ENCODE peak calls at places on chromosomes 16 and 17, in four cellular contexts. One of them, this sample, is unnamed.

GRCh38 chr16:84266451-84266850 is 26.6 kb upstream of the KCNG4 start:
- DNase-seq in WTC11: peak
- DNase-seq in A549: peak
- DNase-seq in K562: peak
- DNase-seq in this sample: peak

GRCh38 chr17:39404542-39405378 is 3.3 kb upstream of the FBXL20 start:
- DNase-seq in WTC11: no peak
- DNase-seq in A549: peak
- DNase-seq in K562: peak
- DNase-seq in this sample: no peak

GRCh38 chr17:34858941-34859562 is 102.2 kb downstream of the CCT6B start:
- DNase-seq in WTC11: no peak
- DNase-seq in A549: no peak
- DNase-seq in K562: no peak
- DNase-seq in this sample: no peak

GRCh38 chr17:29155235-29155965 is 24.8 kb downstream of the MYO18A start:
- DNase-seq in WTC11: no peak
- DNase-seq in A549: peak
- DNase-seq in K562: peak
- DNase-seq in this sample: peak

GRCh38 chr16:66385415-66385814 is 18.9 kb downstream of the CDH5 start:
- DNase-seq in WTC11: no peak
- DNase-seq in A549: no peak
- DNase-seq in K562: no peak
- DNase-seq in this sample: no peak

GRCh38 chr16:22347100-22347820 is 27.2 kb downstream of the CDR2 start:
- DNase-seq in WTC11: no peak
- DNase-seq in A549: no peak
- DNase-seq in K562: no peak
- DNase-seq in this sample: no peak

GRCh38 chr16:85996843-85997242 is 97.9 kb downstream of the IRF8 start:
- DNase-seq in WTC11: no peak
- DNase-seq in A549: no peak
- DNase-seq in K562: no peak
- DNase-seq in this sample: no peak

GRCh38 chr16:728890-729744 is 2.2 kb downstream of the HAGHL start:
- DNase-seq in WTC11: no peak
- DNase-seq in A549: no peak
- DNase-seq in K562: peak
- DNase-seq in this sample: no peak

GRCh38 chr16:27950488-27950887 is 113.0 kb downstream of the GSG1L start:
- DNase-seq in WTC11: no peak
- DNase-seq in A549: no peak
- DNase-seq in K562: no peak
- DNase-seq in this sample: no peak

GRCh38 chr16:26673011-26673410 is 393.7 kb upstream of the C16orf82 start:
- DNase-seq in WTC11: no peak
- DNase-seq in A549: no peak
- DNase-seq in K562: no peak
- DNase-seq in this sample: no peak

GRCh38 chr16:27515874-27516353 is 33.8 kb downstream of the GTF3C1 start:
- DNase-seq in WTC11: peak
- DNase-seq in A549: peak
- DNase-seq in K562: peak
- DNase-seq in this sample: peak

GRCh38 chr17:33811984-33812383 is 443.1 kb upstream of the CCL2 start:
- DNase-seq in WTC11: no peak
- DNase-seq in A549: no peak
- DNase-seq in K562: no peak
- DNase-seq in this sample: no peak

GRCh38 chr17:7992516-7992915 is 9.9 kb upstream of the GUCY2D start:
- DNase-seq in WTC11: no peak
- DNase-seq in A549: no peak
- DNase-seq in K562: no peak
- DNase-seq in this sample: no peak

GRCh38 chr16:66653581-66654350 is 42.8 kb downstream of the CMTM4 start:
- DNase-seq in WTC11: no peak
- DNase-seq in A549: no peak
- DNase-seq in K562: no peak
- DNase-seq in this sample: no peak

GRCh38 chr16:13435415-13435814 is 484.5 kb upstream of the ERCC4 start:
- DNase-seq in WTC11: no peak
- DNase-seq in A549: no peak
- DNase-seq in K562: no peak
- DNase-seq in this sample: no peak

GRCh38 chr16:83335076-83335475 is 472.7 kb upstream of the HSBP1 start:
- DNase-seq in WTC11: no peak
- DNase-seq in A549: no peak
- DNase-seq in K562: no peak
- DNase-seq in this sample: no peak

GRCh38 chr17:50505731-50506130 is 2.5 kb upstream of the MYCBPAP start:
- DNase-seq in WTC11: no peak
- DNase-seq in A549: no peak
- DNase-seq in K562: no peak
- DNase-seq in this sample: no peak

GRCh38 chr17:50508573-50509460 is 578 bp downstream of the MYCBPAP start:
- DNase-seq in WTC11: no peak
- DNase-seq in A549: no peak
- DNase-seq in K562: no peak
- DNase-seq in this sample: no peak

GRCh38 chr17:50506298-50506697 is 1.9 kb upstream of the MYCBPAP start:
- DNase-seq in WTC11: no peak
- DNase-seq in A549: no peak
- DNase-seq in K562: no peak
- DNase-seq in this sample: no peak

GRCh38 chr17:50511058-50511457 is 2.8 kb downstream of the MYCBPAP start:
- DNase-seq in WTC11: no peak
- DNase-seq in A549: no peak
- DNase-seq in K562: no peak
- DNase-seq in this sample: no peak

DNA sequence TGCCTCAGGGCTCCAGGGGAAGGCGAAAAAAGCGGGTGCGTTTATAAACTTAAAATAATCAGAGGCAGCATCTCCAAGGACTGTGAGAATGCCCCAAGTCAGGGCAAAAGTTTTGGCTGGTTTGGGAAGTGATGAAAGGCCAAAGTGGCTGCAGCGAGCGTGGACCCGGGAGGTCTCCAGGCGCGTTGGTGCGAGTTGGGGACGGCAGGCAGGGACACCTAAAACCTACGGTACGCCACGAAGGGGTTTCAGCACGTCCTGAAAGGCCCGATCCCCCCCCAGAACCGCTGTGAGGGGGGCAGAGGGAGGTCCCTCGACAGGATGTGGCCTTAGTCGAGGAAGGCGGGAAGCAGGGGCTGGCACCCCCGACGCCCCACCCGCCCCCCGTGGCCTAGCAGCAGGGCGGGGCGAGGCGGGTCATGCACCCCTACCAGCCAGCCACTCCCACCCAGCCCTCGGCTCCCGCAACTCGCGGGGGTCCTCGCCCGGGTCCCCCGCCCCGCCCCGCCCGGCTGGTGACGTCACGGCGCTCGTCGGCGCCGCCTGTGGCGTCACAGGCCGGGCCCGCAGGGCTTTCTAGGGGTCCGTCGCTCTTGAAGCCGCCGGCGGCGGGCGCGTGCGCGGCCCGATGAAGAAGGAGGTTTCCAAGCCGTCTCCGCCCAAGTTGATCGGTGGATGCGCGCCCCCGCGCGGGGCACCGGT is at the start of gene MYCBPAP:
- DNase-seq in WTC11: peak
- DNase-seq in A549: peak
- DNase-seq in K562: peak
- DNase-seq in this sample: no peak
- TF ChIP-seq HMGXB4 in WTC11: peak
- TF ChIP-seq HMGXB4 in A549: peak
- TF ChIP-seq HMGXB4 in K562: no peak
- TF ChIP-seq HMGXB4 in this sample: no peak

DNA sequence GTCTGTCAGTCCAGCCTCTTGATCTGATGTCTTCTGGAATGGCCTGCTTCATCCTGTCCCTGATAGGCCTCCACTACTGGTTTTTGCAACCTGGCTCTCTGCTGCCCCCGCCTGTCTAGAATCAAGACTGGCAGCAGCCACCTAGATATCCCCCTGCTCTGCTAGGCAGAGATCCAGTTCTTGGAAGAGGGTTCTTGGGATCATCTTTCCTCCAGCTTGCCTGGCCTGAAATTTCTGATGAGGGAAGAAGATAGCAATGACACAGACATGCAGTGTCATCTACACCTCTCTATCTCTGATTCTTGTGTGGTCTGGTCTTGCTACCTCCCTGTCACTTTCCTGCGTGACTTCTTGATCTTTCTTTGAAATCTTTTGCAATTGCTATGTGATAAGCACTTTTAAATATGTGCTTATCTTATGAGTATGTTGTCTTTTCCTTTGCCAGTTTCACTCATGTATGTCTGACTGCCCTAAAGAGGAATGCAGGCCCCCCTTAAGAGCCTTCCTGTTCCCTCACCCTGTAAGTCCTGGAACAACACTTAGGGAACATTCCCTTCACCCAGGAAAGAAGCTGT is 20.3 kb upstream of the NFATC3 start:
- DNase-seq in WTC11: peak
- DNase-seq in A549: peak
- DNase-seq in K562: peak
- DNase-seq in this sample: peak
- TF ChIP-seq HMGXB4 in WTC11: no peak
- TF ChIP-seq HMGXB4 in A549: no peak
- TF ChIP-seq HMGXB4 in K562: no peak
- TF ChIP-seq HMGXB4 in this sample: peak

GRCh38 chr17:73639926-73640325 is 4.3 kb downstream of the SDK2 start:
- DNase-seq in WTC11: no peak
- DNase-seq in A549: no peak
- DNase-seq in K562: no peak
- DNase-seq in this sample: peak
- TF ChIP-seq HMGXB4 in WTC11: no peak
- TF ChIP-seq HMGXB4 in A549: no peak
- TF ChIP-seq HMGXB4 in K562: no peak
- TF ChIP-seq HMGXB4 in this sample: no peak

DNA sequence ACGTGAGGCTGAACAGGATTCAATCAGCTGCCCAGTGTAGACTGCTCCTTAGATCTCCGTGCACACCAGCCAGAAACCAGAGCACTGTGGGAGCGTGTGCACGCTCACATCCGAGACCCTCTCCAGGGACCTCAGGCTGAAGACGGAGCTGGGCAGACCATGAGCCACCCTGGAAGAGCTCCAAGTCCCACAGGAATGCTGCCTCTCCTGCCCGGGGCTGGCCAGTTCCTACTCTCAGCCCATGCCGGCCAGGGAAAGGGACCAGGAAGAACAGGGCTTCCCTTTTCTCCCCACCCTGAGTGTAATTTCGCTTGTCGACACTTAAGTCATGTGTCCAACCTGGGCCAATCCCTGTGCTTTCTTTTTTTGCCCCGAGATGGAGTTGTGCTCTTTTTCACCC is 6.9 kb downstream of the ALYREF start:
- DNase-seq in WTC11: no peak
- DNase-seq in A549: no peak
- DNase-seq in K562: no peak
- DNase-seq in this sample: no peak
- TF ChIP-seq HMGXB4 in WTC11: no peak
- TF ChIP-seq HMGXB4 in A549: no peak
- TF ChIP-seq HMGXB4 in K562: no peak
- TF ChIP-seq HMGXB4 in this sample: no peak

GRCh38 chr17:41578971-41579370 is 7.1 kb upstream of the KRT9 start:
- DNase-seq in WTC11: no peak
- DNase-seq in A549: no peak
- DNase-seq in K562: no peak
- DNase-seq in this sample: no peak

GRCh38 chr17:41579484-41580243 is 7.0 kb downstream of the KRT14 start:
- DNase-seq in WTC11: peak
- DNase-seq in A549: peak
- DNase-seq in K562: peak
- DNase-seq in this sample: peak

GRCh38 chr17:41580244-41580575 is 6.5 kb downstream of the KRT14 start:
- DNase-seq in WTC11: no peak
- DNase-seq in A549: no peak
- DNase-seq in K562: no peak
- DNase-seq in this sample: no peak

GRCh38 chr17:41581366-41582060 is 5.2 kb downstream of the KRT14 start:
- DNase-seq in WTC11: no peak
- DNase-seq in A549: no peak
- DNase-seq in K562: no peak
- DNase-seq in this sample: no peak

GRCh38 chr17:41580651-41581365 is 5.9 kb downstream of the KRT14 start:
- DNase-seq in WTC11: no peak
- DNase-seq in A549: no peak
- DNase-seq in K562: no peak
- DNase-seq in this sample: no peak
- TF ChIP-seq HMGXB4 in WTC11: no peak
- TF ChIP-seq HMGXB4 in A549: no peak
- TF ChIP-seq HMGXB4 in K562: no peak
- TF ChIP-seq HMGXB4 in this sample: no peak

DNA sequence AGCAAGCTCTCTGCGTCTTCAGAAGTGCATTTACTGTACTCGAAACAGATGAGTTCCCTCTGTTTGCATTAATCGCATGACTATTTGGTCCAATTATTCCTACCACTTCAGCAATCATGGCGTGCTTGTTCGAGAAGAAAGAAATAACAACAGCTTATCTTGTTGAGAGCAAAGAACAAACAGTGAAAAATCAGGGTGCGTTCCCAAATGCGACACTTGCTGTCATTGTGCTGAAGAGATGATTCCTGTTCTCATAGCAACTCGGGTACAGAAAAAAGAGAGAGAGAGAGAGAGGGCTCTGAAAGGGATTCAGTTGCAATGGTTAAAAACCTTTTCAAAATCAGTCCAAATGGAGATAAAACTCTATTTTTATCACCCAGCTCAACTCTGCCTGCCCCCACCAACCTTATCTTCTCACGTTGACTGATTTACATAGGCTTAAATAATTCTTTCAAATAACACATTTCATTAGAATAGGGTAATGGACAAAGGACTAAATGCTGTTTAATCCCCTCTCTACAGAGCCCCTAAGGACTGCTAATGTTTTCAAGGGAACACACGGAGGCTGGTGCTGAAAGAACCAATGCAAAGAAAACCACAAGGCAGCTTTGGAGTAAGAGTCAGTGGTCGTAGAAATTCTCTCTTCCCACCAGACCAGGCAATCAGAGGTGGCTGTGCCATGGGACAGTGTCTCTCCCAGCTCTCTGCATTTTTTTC is 445.6 kb upstream of the MAF start:
- DNase-seq in WTC11: no peak
- DNase-seq in A549: no peak
- DNase-seq in K562: no peak
- DNase-seq in this sample: no peak
- TF ChIP-seq HMGXB4 in WTC11: no peak
- TF ChIP-seq HMGXB4 in A549: no peak
- TF ChIP-seq HMGXB4 in K562: no peak
- TF ChIP-seq HMGXB4 in this sample: no peak

DNA sequence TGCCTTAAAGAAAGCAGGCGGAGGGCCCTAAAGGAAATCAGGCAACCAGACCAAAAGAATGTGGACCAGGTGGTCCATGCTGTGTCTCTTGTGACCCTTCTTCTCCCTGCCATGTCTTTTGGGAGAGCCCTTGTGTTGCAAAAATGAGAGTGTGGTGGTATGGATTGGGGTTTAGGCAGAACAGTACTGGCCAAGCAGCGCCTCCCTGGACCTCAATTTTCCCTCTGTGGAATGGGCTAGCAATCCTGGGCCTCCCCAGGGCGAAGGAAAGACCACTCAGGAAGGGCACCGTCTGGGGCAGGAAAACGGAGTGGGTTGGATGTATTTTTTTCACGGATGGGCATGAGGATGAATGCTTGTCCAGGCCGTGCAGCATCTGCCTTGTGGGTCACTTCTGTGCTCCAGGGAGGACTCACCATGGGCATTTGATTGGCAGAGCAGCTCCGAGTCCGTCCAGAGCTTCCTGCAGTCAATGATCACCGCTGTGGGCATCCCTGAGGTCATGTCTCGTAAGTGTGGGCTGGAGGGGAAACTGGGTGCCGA is 7.6 kb upstream of the NLRC5 start:
- DNase-seq in WTC11: no peak
- DNase-seq in A549: no peak
- DNase-seq in K562: no peak
- DNase-seq in this sample: no peak
- TF ChIP-seq HMGXB4 in WTC11: no peak
- TF ChIP-seq HMGXB4 in A549: no peak
- TF ChIP-seq HMGXB4 in K562: no peak
- TF ChIP-seq HMGXB4 in this sample: no peak

This sample was measured in HepG2.